ENCODE peak calls at places on chromosomes 3 and 15, in eight cellular contexts. N is brain microvascular endothelial cell; F is colonic mucosa; U is pancreas; D is PC-9; A is gastrocnemius medialis; B is CD4-positive, alpha-beta memory T cell; P is psoas muscle. T is an unnamed sample.

GRCh38 chr15:65902373-65902772 is 33.1 kb downstream of the RAB11A start:
- DNase-seq in N (no peak), F (peak), U (no peak), D (peak), A (peak), B (no peak), P (peak), T (peak)

GRCh38 chr3:43870110-43870509 is 179.4 kb downstream of the ABHD5 start:
- DNase-seq in N (peak), F (no peak), U (peak), D (peak), A (no peak), B (no peak), P (no peak), T (no peak)

GRCh38 chr3:153602801-153603200 is 440.8 kb downstream of the RAP2B start:
- DNase-seq in N (no peak), F (no peak), U (no peak), D (no peak), A (no peak), B (no peak), P (no peak), T (no peak)

GRCh38 chr3:28853830-28854229 is 427.0 kb upstream of the RBMS3 start:
- DNase-seq in N (no peak), F (no peak), U (no peak), D (no peak), A (no peak), B (no peak), P (no peak), T (no peak)

GRCh38 chr15:25501828-25502446 is 63.1 kb upstream of the UBE3A start:
- DNase-seq in N (peak), F (no peak), U (no peak), D (no peak), A (no peak), B (peak), P (no peak), T (no peak)

GRCh38 chr3:29789686-29790085 is 508.8 kb downstream of the RBMS3 start:
- DNase-seq in N (no peak), F (no peak), U (no peak), D (no peak), A (no peak), B (no peak), P (no peak), T (no peak)

GRCh38 chr3:34998905-34999304 is 640.4 kb upstream of the ARPP21 start:
- DNase-seq in N (no peak), F (no peak), U (no peak), D (no peak), A (no peak), B (no peak), P (no peak), T (no peak)

GRCh38 chr15:84108725-84109124 is 126.8 kb upstream of the GOLGA6L4 start:
- DNase-seq in N (no peak), F (no peak), U (no peak), D (no peak), A (no peak), B (no peak), P (no peak), T (no peak)

GRCh38 chr3:178270838-178271237 is 265.4 kb upstream of the KCNMB2 start:
- DNase-seq in N (no peak), F (no peak), U (no peak), D (no peak), A (no peak), B (no peak), P (no peak), T (no peak)

GRCh38 chr3:61848885-61849284 is 287.5 kb downstream of the PTPRG start:
- DNase-seq in N (no peak), F (no peak), U (no peak), D (no peak), A (peak), B (no peak), P (no peak), T (peak)

GRCh38 chr3:78887029-78887428 is 880.8 kb downstream of the ROBO1 start:
- DNase-seq in N (peak), F (no peak), U (no peak), D (no peak), A (no peak), B (no peak), P (no peak), T (no peak)

GRCh38 chr3:147937891-147938290 is 528.7 kb downstream of the ZIC1 start:
- DNase-seq in N (no peak), F (no peak), U (no peak), D (no peak), A (no peak), B (no peak), P (no peak), T (no peak)

GRCh38 chr15:87623832-87624231 is 632.7 kb downstream of the NTRK3 start:
- DNase-seq in N (no peak), F (no peak), U (no peak), D (no peak), A (no peak), B (no peak), P (no peak), T (no peak)

GRCh38 chr3:111737712-111738097 is 121.4 kb upstream of the PHLDB2 start:
- DNase-seq in N (peak), F (no peak), U (peak), D (peak), A (peak), B (no peak), P (no peak), T (peak)

GRCh38 chr15:89333011-89333860 is 1.4 kb downstream of the POLG start:
- DNase-seq in N (no peak), F (no peak), U (no peak), D (no peak), A (no peak), B (no peak), P (no peak), T (no peak)

GRCh38 chr15:46088486-46089437 is 453.9 kb downstream of the SQOR start:
- DNase-seq in N (no peak), F (no peak), U (no peak), D (no peak), A (no peak), B (no peak), P (no peak), T (no peak)

GRCh38 chr15:60932051-60932915 is 296.8 kb downstream of the RORA start:
- DNase-seq in N (no peak), F (no peak), U (no peak), D (peak), A (peak), B (peak), P (peak), T (peak)

GRCh38 chr3:46442591-46443530 is 21.8 kb downstream of the LTF start:
- DNase-seq in N (peak), F (peak), U (no peak), D (peak), A (peak), B (no peak), P (no peak), T (peak)

GRCh38 chr15:89444855-89445254 is 51.5 kb downstream of the RHCG start:
- DNase-seq in N (no peak), F (no peak), U (no peak), D (no peak), A (no peak), B (no peak), P (no peak), T (no peak)

GRCh38 chr3:19216669-19217337 is 68.5 kb downstream of the KCNH8 start:
- DNase-seq in N (no peak), F (no peak), U (peak), D (no peak), A (peak), B (no peak), P (peak), T (peak)

GRCh38 chr3:115217678-115218451 is 70.8 kb upstream of the ZBTB20 start:
- DNase-seq in N (peak), F (peak), U (no peak), D (peak), A (no peak), B (peak), P (no peak), T (no peak)

GRCh38 chr15:67227431-67227830 is 27.0 kb downstream of the AAGAB start:
- DNase-seq in N (no peak), F (no peak), U (no peak), D (no peak), A (no peak), B (no peak), P (no peak), T (no peak)
- H3K27ac ChIP-seq in N (no peak), F (no peak), U (no peak), D (no peak), A (no peak), B (no peak), P (no peak), T (no peak)

DNA sequence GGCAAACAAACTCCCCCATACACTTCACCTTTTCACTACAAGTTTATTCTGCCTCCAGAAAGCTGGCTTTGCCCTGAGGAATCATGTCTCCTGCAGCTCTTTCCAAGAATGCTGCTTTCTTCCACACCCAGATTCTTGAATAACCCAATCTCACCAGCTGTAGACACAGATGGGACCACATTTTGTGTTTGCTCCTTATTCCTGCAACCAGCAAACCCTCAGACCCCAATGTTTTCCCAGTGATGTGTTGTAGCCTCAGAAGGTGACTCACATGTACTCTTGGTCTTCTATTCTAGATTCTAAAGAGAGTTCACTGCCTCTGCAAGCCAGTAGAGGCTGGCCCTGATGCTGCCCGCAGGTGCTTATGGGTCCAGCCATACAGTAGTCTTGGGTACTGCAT is 23.6 kb upstream of the TRIM59 start:
- DNase-seq in N (peak), F (no peak), U (no peak), D (no peak), A (no peak), B (no peak), P (no peak), T (no peak)
- H3K27ac ChIP-seq in N (peak), F (no peak), U (no peak), D (no peak), A (no peak), B (no peak), P (no peak), T (no peak)

DNA sequence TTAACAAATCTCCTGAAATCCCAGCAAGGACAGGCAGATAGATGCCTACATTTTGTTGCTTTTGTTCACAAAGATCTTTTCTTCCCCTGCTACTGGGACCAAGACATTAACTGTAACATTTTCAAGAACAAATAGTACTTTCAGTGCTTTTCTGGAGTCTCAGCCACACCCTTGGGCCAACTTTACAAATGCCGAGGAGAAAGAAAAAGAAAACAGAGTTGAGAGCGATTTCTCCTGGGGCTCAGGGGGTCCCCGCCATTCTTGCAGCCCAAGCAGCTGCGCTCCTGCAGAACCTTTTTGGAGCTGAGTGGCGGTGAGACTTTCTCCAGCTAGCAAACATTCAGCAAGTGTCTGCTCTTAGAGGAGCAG is 18.8 kb downstream of the EID1 start:
- DNase-seq in N (no peak), F (no peak), U (no peak), D (no peak), A (no peak), B (no peak), P (no peak), T (no peak)
- H3K27ac ChIP-seq in N (peak), F (no peak), U (no peak), D (no peak), A (peak), B (no peak), P (no peak), T (no peak)

DNA sequence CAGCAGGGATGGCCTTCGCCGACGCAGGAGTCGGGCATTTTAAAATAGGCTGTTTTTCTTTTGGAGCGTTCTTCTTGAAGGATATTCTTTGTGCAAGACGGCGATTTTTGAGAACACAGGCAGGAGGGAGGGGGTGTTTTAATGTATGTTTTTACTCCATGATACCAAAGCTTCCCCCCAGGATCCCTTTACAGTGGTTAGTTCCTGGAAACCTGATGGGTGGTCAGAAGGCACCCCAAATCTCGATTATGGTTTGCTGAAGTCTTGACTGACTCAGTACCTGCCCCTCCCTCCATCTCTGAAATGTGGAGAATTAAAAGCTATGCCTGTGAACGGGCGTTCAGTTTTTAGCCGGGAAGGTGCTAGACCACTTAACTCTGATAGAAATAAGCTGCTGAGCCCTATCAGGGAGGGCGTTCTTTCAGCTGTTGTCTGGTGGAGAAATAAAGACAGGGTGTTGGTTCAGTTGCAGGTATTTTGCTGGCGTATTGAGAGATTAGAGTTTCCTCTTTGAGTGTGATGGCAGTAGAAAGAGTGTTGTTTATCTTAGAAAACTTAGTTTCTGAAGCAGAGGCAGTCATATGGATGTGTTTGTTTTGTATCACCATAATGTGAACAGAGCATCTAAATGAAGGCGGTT is 3.4 kb downstream of the IGF1R start:
- DNase-seq in N (peak), F (peak), U (no peak), D (peak), A (no peak), B (no peak), P (no peak), T (no peak)
- H3K27ac ChIP-seq in N (peak), F (peak), U (peak), D (peak), A (peak), B (no peak), P (peak), T (peak)

GRCh38 chr15:64045774-64046346 is 425 bp downstream of the DAPK2 start:
- DNase-seq in N (no peak), F (peak), U (peak), D (no peak), A (peak), B (no peak), P (peak), T (peak)
- H3K27ac ChIP-seq in N (no peak), F (no peak), U (no peak), D (no peak), A (peak), B (no peak), P (peak), T (peak)

DNA sequence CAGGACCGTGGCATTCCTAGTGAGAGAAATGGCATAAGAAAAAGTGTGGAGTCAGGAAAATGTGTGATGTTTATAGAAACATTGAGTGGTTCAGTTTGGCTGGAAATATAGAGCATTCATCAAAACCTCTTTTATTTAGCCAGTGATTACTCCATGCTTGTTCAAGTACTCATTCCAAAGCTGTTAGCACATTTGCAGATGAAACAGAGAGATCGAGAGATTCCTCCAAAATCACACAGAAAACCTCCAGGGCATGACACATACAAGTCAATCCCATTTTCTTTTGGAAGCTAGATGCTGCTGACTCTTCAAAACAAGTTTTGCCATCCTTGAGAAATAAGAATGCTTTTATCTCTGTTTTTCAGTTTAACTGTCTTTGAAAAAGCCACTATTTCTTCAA is 11.5 kb upstream of the MB21D2 start:
- DNase-seq in N (no peak), F (no peak), U (no peak), D (no peak), A (no peak), B (no peak), P (no peak), T (no peak)
- H3K27ac ChIP-seq in N (no peak), F (no peak), U (no peak), D (no peak), A (no peak), B (no peak), P (no peak), T (no peak)

GRCh38 chr3:154783053-154784037 is 296.8 kb upstream of the MME start:
- DNase-seq in N (no peak), F (no peak), U (no peak), D (no peak), A (no peak), B (no peak), P (no peak), T (no peak)
- H3K27ac ChIP-seq in N (no peak), F (no peak), U (no peak), D (no peak), A (peak), B (no peak), P (no peak), T (no peak)

GRCh38 chr3:10601131-10601856 is 95.9 kb upstream of the ATP2B2 start:
- DNase-seq in N (no peak), F (no peak), U (no peak), D (no peak), A (no peak), B (no peak), P (no peak), T (peak)
- H3K27ac ChIP-seq in N (no peak), F (no peak), U (no peak), D (no peak), A (no peak), B (no peak), P (no peak), T (no peak)

GRCh38 chr3:123397050-123397590 is 51.8 kb downstream of the ADCY5 start:
- DNase-seq in N (no peak), F (no peak), U (no peak), D (no peak), A (no peak), B (no peak), P (peak), T (no peak)

GRCh38 chr3:123396171-123397049 is 52.5 kb downstream of the ADCY5 start:
- DNase-seq in N (no peak), F (no peak), U (no peak), D (no peak), A (no peak), B (no peak), P (no peak), T (no peak)

GRCh38 chr3:123401836-123402530 is 46.9 kb downstream of the ADCY5 start:
- DNase-seq in N (no peak), F (no peak), U (no peak), D (no peak), A (no peak), B (no peak), P (peak), T (no peak)

GRCh38 chr3:123397921-123398785 is 50.7 kb downstream of the ADCY5 start:
- DNase-seq in N (no peak), F (no peak), U (no peak), D (no peak), A (no peak), B (no peak), P (peak), T (no peak)

GRCh38 chr3:123400169-123400568 is 48.7 kb downstream of the ADCY5 start:
- DNase-seq in N (no peak), F (no peak), U (no peak), D (no peak), A (no peak), B (no peak), P (peak), T (no peak)
- H3K27ac ChIP-seq in N (no peak), F (no peak), U (no peak), D (no peak), A (no peak), B (no peak), P (no peak), T (no peak)

T was measured in adrenal gland.